ENCODE peak calls at places on chromosomes 7 and 10, in five cellular contexts. K is cardiac fibroblast; P is NCI-H510A; I is small intestine; L is stimulated activated CD4-positive, alpha-beta T cell treated with anti-CD3 and anti-CD28 coated beads, Interleukin-2, amount 100 ng/mL, for 48 hours. H is an unnamed sample.

GRCh38 chr7:146096994-146097393 is 19.6 kb upstream of the CNTNAP2 start:
- DNase-seq in P (no peak), L (no peak), I (no peak), K (no peak), H (no peak)

GRCh38 chr10:72913287-72913686 is 19.7 kb downstream of the OIT3 start:
- DNase-seq in P (no peak), L (no peak), K (no peak), I (no peak), H (no peak)

GRCh38 chr10:9786576-9786975 is 1231.1 kb upstream of the CELF2 start:
- DNase-seq in K (no peak), P (no peak), L (no peak), I (no peak), H (no peak)

GRCh38 chr10:129545257-129545656 is 78.2 kb downstream of the MGMT start:
- DNase-seq in K (peak; percentile 57), L (no peak), P (no peak), I (no peak), H (no peak)

GRCh38 chr7:66047426-66047825 is 28.2 kb upstream of the ASL start:
- DNase-seq in I (no peak), K (peak; percentile 92), P (no peak), L (no peak), H (no peak)

GRCh38 chr7:133124974-133125373 is 43.1 kb upstream of the CHCHD3 start:
- DNase-seq in I (no peak), K (no peak), P (no peak), L (no peak), H (no peak)

GRCh38 chr10:29929006-29929405 is 130.4 kb downstream of the JCAD start:
- DNase-seq in P (no peak), K (no peak), L (no peak), I (no peak), H (no peak)

GRCh38 chr10:35640474-35640873 is 1.6 kb downstream of the FZD8 start:
- DNase-seq in I (peak; percentile 42), L (peak; percentile 35), K (peak; percentile 76), P (no peak), H (peak; percentile 68)

GRCh38 chr7:140908351-140908750 is 16.4 kb downstream of the BRAF start:
- DNase-seq in P (no peak), I (no peak), K (no peak), L (no peak), H (no peak)

GRCh38 chr10:4984971-4985594 is 18.6 kb downstream of the AKR1C2 start:
- DNase-seq in I (no peak), K (peak; percentile 74), P (no peak), L (no peak), H (no peak)

GRCh38 chr10:63007112-63007511 is 126.0 kb upstream of the NRBF2 start:
- DNase-seq in I (no peak), P (no peak), L (no peak), K (no peak), H (no peak)

GRCh38 chr10:80187465-80188409 is 17.6 kb downstream of the ANXA11 start:
- DNase-seq in K (no peak), I (peak; percentile 74), P (peak; percentile 71), L (peak; percentile 48), H (peak; percentile 83)

GRCh38 chr7:101156277-101156676 is 2.0 kb downstream of the AP1S1 start:
- DNase-seq in P (no peak), K (no peak), I (no peak), L (no peak), H (no peak)

GRCh38 chr10:119001717-119002500 is 27.6 kb upstream of the NANOS1 start:
- DNase-seq in L (no peak), P (no peak), K (no peak), I (no peak), H (no peak)

GRCh38 chr10:101091546-101092290 is 29.9 kb downstream of the KAZALD1 start:
- DNase-seq in L (no peak), P (no peak), K (no peak), I (no peak), H (no peak)

GRCh38 chr10:103896225-103896624 is 21.8 kb downstream of the STN1 start:
- DNase-seq in K (no peak), L (no peak), I (no peak), P (no peak), H (no peak)

GRCh38 chr7:112205348-112206237 is 606 bp downstream of the DOCK4 start:
- DNase-seq in I (peak; percentile 30), K (peak; percentile 82), L (no peak), P (no peak), H (peak; percentile 65)

GRCh38 chr10:91340613-91341362 is 69.4 kb upstream of the HECTD2 start:
- DNase-seq in I (no peak), K (peak; percentile 73), L (no peak), P (no peak), H (no peak)

GRCh38 chr10:18221882-18222281 is 81.7 kb downstream of the CACNB2 start:
- DNase-seq in I (no peak), P (no peak), K (no peak), L (no peak), H (no peak)

GRCh38 chr7:22565315-22565811 is 65.4 kb upstream of the STEAP1B start:
- DNase-seq in K (peak; percentile 62), L (no peak), P (no peak), I (no peak), H (no peak)

GRCh38 chr10:98269435-98269912 is 1.5 kb upstream of the LOXL4 start:
- DNase-seq in I (peak; percentile 9), L (no peak), K (peak; percentile 91), P (peak; percentile 44), H (peak; percentile 44)

GRCh38 chr7:70598976-70599375 is 533.0 kb upstream of the GALNT17 start:
- DNase-seq in P (peak; percentile 47), L (no peak), K (no peak), I (peak; percentile 98), H (peak; percentile 83)

GRCh38 chr10:628386-629045 is 61.0 kb downstream of the DIP2C start:
- DNase-seq in L (no peak), P (no peak), K (no peak), I (no peak), H (no peak)